ENCODE peak calls at places on chromosomes 13 and 19, in seven cellular contexts. One of them, this sample, is unnamed.

GRCh38 chr19:5058456-5059190 is 89.7 kb downstream of the KDM4B start:
- DNase-seq in NCI-H446: peak; percentile 75
- DNase-seq in left ventricle myocardium inferior: no peak
- DNase-seq in HT1080: peak; percentile 11
- DNase-seq in neural crest cell: no peak
- DNase-seq in trophoblast cell: no peak
- DNase-seq in DMS153: no peak
- DNase-seq in this sample: no peak

GRCh38 chr13:40269086-40269485 is 397.4 kb downstream of the FOXO1 start:
- DNase-seq in NCI-H446: no peak
- DNase-seq in left ventricle myocardium inferior: peak; percentile 36
- DNase-seq in HT1080: no peak
- DNase-seq in neural crest cell: no peak
- DNase-seq in trophoblast cell: peak; percentile 55
- DNase-seq in DMS153: no peak
- DNase-seq in this sample: no peak

GRCh38 chr13:101264931-101265330 is 151.4 kb downstream of the NALCN start:
- DNase-seq in NCI-H446: no peak
- DNase-seq in left ventricle myocardium inferior: no peak
- DNase-seq in HT1080: no peak
- DNase-seq in neural crest cell: no peak
- DNase-seq in trophoblast cell: no peak
- DNase-seq in DMS153: no peak
- DNase-seq in this sample: no peak

GRCh38 chr19:13850910-13851753 is 25.8 kb upstream of the NANOS3 start:
- DNase-seq in NCI-H446: no peak
- DNase-seq in left ventricle myocardium inferior: peak; percentile 79
- DNase-seq in HT1080: peak; percentile 99
- DNase-seq in neural crest cell: no peak
- DNase-seq in trophoblast cell: peak; percentile 91
- DNase-seq in DMS153: peak; percentile 66
- DNase-seq in this sample: no peak

GRCh38 chr13:44158741-44159632 is 214.6 kb upstream of the SERP2 start:
- DNase-seq in NCI-H446: no peak
- DNase-seq in left ventricle myocardium inferior: no peak
- DNase-seq in HT1080: no peak
- DNase-seq in neural crest cell: no peak
- DNase-seq in trophoblast cell: no peak
- DNase-seq in DMS153: no peak
- DNase-seq in this sample: no peak

GRCh38 chr19:54478677-54479266 is 5.7 kb upstream of the CDC42EP5 start:
- DNase-seq in NCI-H446: peak; percentile 26
- DNase-seq in left ventricle myocardium inferior: no peak
- DNase-seq in HT1080: no peak
- DNase-seq in neural crest cell: peak; percentile 58
- DNase-seq in trophoblast cell: no peak
- DNase-seq in DMS153: no peak
- DNase-seq in this sample: no peak

GRCh38 chr19:4909172-4909896 is at the start of gene UHRF1:
- DNase-seq in NCI-H446: peak; percentile 47
- DNase-seq in left ventricle myocardium inferior: no peak
- DNase-seq in HT1080: peak; percentile 18
- DNase-seq in neural crest cell: peak; percentile 54
- DNase-seq in trophoblast cell: no peak
- DNase-seq in DMS153: peak; percentile 45
- DNase-seq in this sample: no peak

GRCh38 chr19:33413426-33413725 is 39.9 kb downstream of the CEBPG start:
- DNase-seq in NCI-H446: no peak
- DNase-seq in left ventricle myocardium inferior: no peak
- DNase-seq in HT1080: no peak
- DNase-seq in neural crest cell: no peak
- DNase-seq in trophoblast cell: no peak
- DNase-seq in DMS153: no peak
- DNase-seq in this sample: no peak

GRCh38 chr13:111967572-111968201 is 99.3 kb upstream of the SOX1 start:
- DNase-seq in NCI-H446: no peak
- DNase-seq in left ventricle myocardium inferior: no peak
- DNase-seq in HT1080: no peak
- DNase-seq in neural crest cell: no peak
- DNase-seq in trophoblast cell: no peak
- DNase-seq in DMS153: no peak
- DNase-seq in this sample: no peak

GRCh38 chr19:58558066-58558622 is at the start of gene UBE2M:
- DNase-seq in NCI-H446: no peak
- DNase-seq in left ventricle myocardium inferior: peak; percentile 58
- DNase-seq in HT1080: no peak
- DNase-seq in neural crest cell: peak; percentile 57
- DNase-seq in trophoblast cell: no peak
- DNase-seq in DMS153: no peak
- DNase-seq in this sample: no peak

GRCh38 chr13:27599096-27599495 is 21.2 kb downstream of the LNX2 start:
- DNase-seq in NCI-H446: no peak
- DNase-seq in left ventricle myocardium inferior: no peak
- DNase-seq in HT1080: no peak
- DNase-seq in neural crest cell: no peak
- DNase-seq in trophoblast cell: no peak
- DNase-seq in DMS153: no peak
- DNase-seq in this sample: no peak

GRCh38 chr13:61777902-61778301 is 362.3 kb upstream of the PCDH20 start:
- DNase-seq in NCI-H446: no peak
- DNase-seq in left ventricle myocardium inferior: no peak
- DNase-seq in HT1080: peak; percentile 7
- DNase-seq in neural crest cell: no peak
- DNase-seq in trophoblast cell: no peak
- DNase-seq in DMS153: no peak
- DNase-seq in this sample: no peak

GRCh38 chr13:80133631-80134083 is 207.3 kb downstream of the SPRY2 start:
- DNase-seq in NCI-H446: no peak
- DNase-seq in left ventricle myocardium inferior: no peak
- DNase-seq in HT1080: no peak
- DNase-seq in neural crest cell: no peak
- DNase-seq in trophoblast cell: no peak
- DNase-seq in DMS153: no peak
- DNase-seq in this sample: no peak

GRCh38 chr19:33066543-33066942 is 1.9 kb upstream of the RHPN2 start:
- DNase-seq in NCI-H446: no peak
- DNase-seq in left ventricle myocardium inferior: no peak
- DNase-seq in HT1080: no peak
- DNase-seq in neural crest cell: no peak
- DNase-seq in trophoblast cell: peak; percentile 46
- DNase-seq in DMS153: no peak
- DNase-seq in this sample: no peak

GRCh38 chr13:25489238-25489637 is 117.5 kb downstream of the ATP8A2 start:
- DNase-seq in NCI-H446: no peak
- DNase-seq in left ventricle myocardium inferior: no peak
- DNase-seq in HT1080: peak; percentile 47
- DNase-seq in neural crest cell: no peak
- DNase-seq in trophoblast cell: no peak
- DNase-seq in DMS153: peak; percentile 18
- DNase-seq in this sample: no peak

GRCh38 chr13:97107815-97108534 is 113.7 kb upstream of the OXGR1 start:
- DNase-seq in NCI-H446: no peak
- DNase-seq in left ventricle myocardium inferior: no peak
- DNase-seq in HT1080: no peak
- DNase-seq in neural crest cell: no peak
- DNase-seq in trophoblast cell: no peak
- DNase-seq in DMS153: no peak
- DNase-seq in this sample: no peak

GRCh38 chr19:58218899-58219298 is 9.8 kb upstream of the ZNF544 start:
- DNase-seq in NCI-H446: no peak
- DNase-seq in left ventricle myocardium inferior: no peak
- DNase-seq in HT1080: no peak
- DNase-seq in neural crest cell: no peak
- DNase-seq in trophoblast cell: no peak
- DNase-seq in DMS153: no peak
- DNase-seq in this sample: no peak

GRCh38 chr19:45758921-45759320 is 10.1 kb downstream of the SIX5 start:
- DNase-seq in NCI-H446: no peak
- DNase-seq in left ventricle myocardium inferior: no peak
- DNase-seq in HT1080: no peak
- DNase-seq in neural crest cell: no peak
- DNase-seq in trophoblast cell: no peak
- DNase-seq in DMS153: no peak
- DNase-seq in this sample: no peak

GRCh38 chr19:41813911-41814310 is 17.5 kb downstream of the CEACAM3 start:
- DNase-seq in NCI-H446: no peak
- DNase-seq in left ventricle myocardium inferior: no peak
- DNase-seq in HT1080: no peak
- DNase-seq in neural crest cell: no peak
- DNase-seq in trophoblast cell: no peak
- DNase-seq in DMS153: no peak
- DNase-seq in this sample: no peak

GRCh38 chr19:54203151-54203611 is 2.5 kb downstream of the RPS9 start:
- DNase-seq in NCI-H446: no peak
- DNase-seq in left ventricle myocardium inferior: no peak
- DNase-seq in HT1080: no peak
- DNase-seq in neural crest cell: no peak
- DNase-seq in trophoblast cell: no peak
- DNase-seq in DMS153: no peak
- DNase-seq in this sample: no peak

GRCh38 chr13:97306646-97307045 is 84.5 kb downstream of the MBNL2 start:
- DNase-seq in NCI-H446: no peak
- DNase-seq in left ventricle myocardium inferior: no peak
- DNase-seq in HT1080: no peak
- DNase-seq in neural crest cell: no peak
- DNase-seq in trophoblast cell: no peak
- DNase-seq in DMS153: no peak
- DNase-seq in this sample: no peak

GRCh38 chr13:29861694-29862110 is 11.3 kb upstream of the UBL3 start:
- DNase-seq in NCI-H446: no peak
- DNase-seq in left ventricle myocardium inferior: no peak
- DNase-seq in HT1080: peak; percentile 58
- DNase-seq in neural crest cell: no peak
- DNase-seq in trophoblast cell: peak; percentile 97
- DNase-seq in DMS153: no peak
- DNase-seq in this sample: no peak

GRCh38 chr13:46171223-46171622 is 10.8 kb downstream of the LCP1 start:
- DNase-seq in NCI-H446: no peak
- DNase-seq in left ventricle myocardium inferior: no peak
- DNase-seq in HT1080: no peak
- DNase-seq in neural crest cell: no peak
- DNase-seq in trophoblast cell: no peak
- DNase-seq in DMS153: no peak
- DNase-seq in this sample: no peak

GRCh38 chr19:47228168-47228936 is 2.6 kb downstream of the BBC3 start:
- DNase-seq in NCI-H446: no peak
- DNase-seq in left ventricle myocardium inferior: peak; percentile 52
- DNase-seq in HT1080: peak; percentile 71
- DNase-seq in neural crest cell: no peak
- DNase-seq in trophoblast cell: no peak
- DNase-seq in DMS153: peak; percentile 11
- DNase-seq in this sample: peak; percentile 73

GRCh38 chr19:18659281-18660050 is 22.6 kb downstream of the KLHL26 start:
- DNase-seq in NCI-H446: no peak
- DNase-seq in left ventricle myocardium inferior: peak; percentile 61
- DNase-seq in HT1080: no peak
- DNase-seq in neural crest cell: no peak
- DNase-seq in trophoblast cell: no peak
- DNase-seq in DMS153: no peak
- DNase-seq in this sample: no peak

GRCh38 chr19:18915639-18916038 is 3.5 kb downstream of the COPE start:
- DNase-seq in NCI-H446: no peak
- DNase-seq in left ventricle myocardium inferior: no peak
- DNase-seq in HT1080: no peak
- DNase-seq in neural crest cell: peak; percentile 35
- DNase-seq in trophoblast cell: no peak
- DNase-seq in DMS153: no peak
- DNase-seq in this sample: no peak

GRCh38 chr13:95536629-95537241 is 15.8 kb upstream of the CLDN10 start:
- DNase-seq in NCI-H446: no peak
- DNase-seq in left ventricle myocardium inferior: no peak
- DNase-seq in HT1080: peak; percentile 39
- DNase-seq in neural crest cell: no peak
- DNase-seq in trophoblast cell: no peak
- DNase-seq in DMS153: no peak
- DNase-seq in this sample: no peak